ENCODE peak calls at places on chromosomes 7 and 10, in five cellular contexts. Q is GM23248, F is left ventricle myocardium inferior, U is testis, T is cardiac fibroblast. X is an unnamed sample.

GRCh38 chr10:121753726-121754476 is 155.7 kb upstream of the FGFR2 start:
- DNase-seq in T (peak; percentile 93), U (no peak), F (no peak), Q (peak; percentile 92), X (peak; percentile 98)

GRCh38 chr7:22419488-22419887 is 62.5 kb upstream of the RAPGEF5 start:
- DNase-seq in F (no peak), Q (no peak), U (no peak), T (no peak), X (no peak)

GRCh38 chr10:57983226-57983870 is 284.3 kb downstream of the IPMK start:
- DNase-seq in T (peak; percentile 18), F (no peak), U (no peak), Q (peak; percentile 20), X (peak; percentile 59)

GRCh38 chr7:151244156-151244870 is 4.2 kb downstream of the SMARCD3 start:
- DNase-seq in T (peak; percentile 68), U (peak; percentile 68), F (no peak), Q (peak; percentile 68), X (peak; percentile 33)

GRCh38 chr10:1538531-1539061 is 198.7 kb downstream of the ADARB2 start:
- DNase-seq in F (no peak), U (no peak), T (no peak), Q (no peak), X (no peak)

GRCh38 chr7:28272461-28272877 is 91.9 kb upstream of the JAZF1 start:
- DNase-seq in T (peak; percentile 72), F (peak; percentile 20), U (peak; percentile 78), Q (peak; percentile 76), X (peak; percentile 29)

GRCh38 chr10:35172574-35172973 is 45.9 kb downstream of the CREM start:
- DNase-seq in U (no peak), Q (peak; percentile 34), T (peak; percentile 57), F (peak; percentile 36), X (no peak)

GRCh38 chr10:132356621-132357195 is 24.7 kb downstream of the LRRC27 start:
- DNase-seq in T (no peak), U (no peak), F (no peak), Q (no peak), X (no peak)

GRCh38 chr10:43754569-43755260 is 106.0 kb upstream of the ZNF32 start:
- DNase-seq in Q (no peak), F (no peak), T (no peak), U (no peak), X (no peak)

GRCh38 chr10:22853906-22854447 is 73.9 kb upstream of the ARMC3 start:
- DNase-seq in F (no peak), T (peak; percentile 32), U (no peak), Q (no peak), X (no peak)

GRCh38 chr7:65968256-65969185 is 13.5 kb downstream of the GUSB start:
- DNase-seq in U (no peak), F (no peak), Q (no peak), T (no peak), X (no peak)

GRCh38 chr7:117724898-117725297 is 148.3 kb downstream of the CTTNBP2 start:
- DNase-seq in T (no peak), U (no peak), F (no peak), Q (no peak), X (no peak)

GRCh38 chr7:3464900-3465622 is 164.0 kb downstream of the SDK1 start:
- DNase-seq in U (no peak), T (no peak), Q (no peak), F (no peak), X (no peak)

GRCh38 chr7:45177801-45178200 is 20.2 kb downstream of the RAMP3 start:
- DNase-seq in F (no peak), T (no peak), Q (no peak), U (no peak), X (no peak)

GRCh38 chr7:128915841-128916642 is 5.5 kb upstream of the KCP start:
- DNase-seq in F (no peak), U (no peak), T (no peak), Q (no peak), X (no peak)

GRCh38 chr7:104275900-104276299 is 52.5 kb upstream of the LHFPL3 start:
- DNase-seq in T (peak; percentile 41), U (no peak), Q (peak; percentile 32), F (no peak), X (peak; percentile 60)

GRCh38 chr10:98956576-98957260 is 278.9 kb downstream of the HPSE2 start:
- DNase-seq in Q (peak; percentile 23), F (no peak), T (peak; percentile 6), U (no peak), X (peak; percentile 21)

GRCh38 chr7:103887853-103888602 is 101.4 kb downstream of the RELN start:
- DNase-seq in Q (no peak), T (peak; percentile 24), U (no peak), F (no peak), X (no peak)

GRCh38 chr7:148738737-148739535 is 40.2 kb downstream of the CUL1 start:
- DNase-seq in F (no peak), U (no peak), T (no peak), Q (peak; percentile 37), X (no peak)

GRCh38 chr10:76675951-76676587 is 961.5 kb downstream of the KCNMA1 start:
- DNase-seq in F (peak; percentile 55), T (peak; percentile 7), U (peak; percentile 19), Q (peak; percentile 70), X (no peak)

GRCh38 chr7:33666526-33666925 is 238.8 kb upstream of the BMPER start:
- DNase-seq in F (no peak), Q (peak; percentile 27), U (no peak), T (peak; percentile 20), X (peak; percentile 81)

GRCh38 chr10:77524300-77524711 is 113.3 kb downstream of the KCNMA1 start:
- DNase-seq in F (no peak), Q (peak; percentile 87), U (no peak), T (peak; percentile 85), X (no peak)

GRCh38 chr10:132746801-132747625 is 38.9 kb downstream of the NKX6-2 start:
- DNase-seq in Q (no peak), U (no peak), F (no peak), T (no peak), X (no peak)

GRCh38 chr7:101911800-101912705 is 94.6 kb downstream of the CUX1 start:
- DNase-seq in Q (no peak), U (peak; percentile 33), F (peak; percentile 53), T (peak; percentile 86), X (no peak)

GRCh38 chr7:112149734-112150133 is 56.5 kb downstream of the DOCK4 start:
- DNase-seq in F (no peak), T (no peak), U (no peak), Q (no peak), X (no peak)

GRCh38 chr10:44995914-44996633 is 4.6 kb upstream of the ZNF22 start:
- DNase-seq in F (peak; percentile 72), U (peak; percentile 81), Q (peak; percentile 55), T (peak; percentile 74), X (no peak)

GRCh38 chr7:156668130-156668741 is 27.7 kb downstream of the RNF32 start:
- DNase-seq in F (no peak), T (peak; percentile 25), Q (peak; percentile 10), U (no peak), X (peak; percentile 73)

GRCh38 chr7:94509264-94509878 is at the start of gene CASD1:
- DNase-seq in U (peak; percentile 79), Q (peak; percentile 44), T (peak; percentile 16), F (peak; percentile 63), X (no peak)

GRCh38 chr10:133124357-133125211 is 35.4 kb upstream of the KNDC1 start:
- DNase-seq in T (peak; percentile 28), F (peak; percentile 35), Q (no peak), U (no peak), X (no peak)

GRCh38 chr10:119762805-119763798 is 37.3 kb downstream of the INPP5F start:
- DNase-seq in Q (peak; percentile 42), U (no peak), F (no peak), T (no peak), X (no peak)

GRCh38 chr7:22001345-22002004 is 55.8 kb upstream of the CDCA7L start:
- DNase-seq in T (peak; percentile 90), F (no peak), U (no peak), Q (peak; percentile 92), X (peak; percentile 92)

GRCh38 chr10:102904337-102904736 is 13.8 kb upstream of the CNNM2 start:
- DNase-seq in F (no peak), U (no peak), T (no peak), Q (no peak), X (no peak)

GRCh38 chr7:39271386-39271785 is 293.7 kb downstream of the POU6F2 start:
- DNase-seq in U (peak; percentile 66), Q (peak; percentile 29), F (peak; percentile 33), T (no peak), X (no peak)

GRCh38 chr7:56175784-56176183 is 59.6 kb upstream of the NUPR2 start:
- DNase-seq in F (no peak), T (peak; percentile 2), U (no peak), Q (peak; percentile 26), X (peak; percentile 3)
- H3K4me3 ChIP-seq in F (peak overlapping the region; percentile 65), T (no peak overlapping the region), U (peak overlapping the region; percentile 47), Q (peak overlapping the region; percentile 11), X (peak overlapping the region; percentile 22)

DNA sequence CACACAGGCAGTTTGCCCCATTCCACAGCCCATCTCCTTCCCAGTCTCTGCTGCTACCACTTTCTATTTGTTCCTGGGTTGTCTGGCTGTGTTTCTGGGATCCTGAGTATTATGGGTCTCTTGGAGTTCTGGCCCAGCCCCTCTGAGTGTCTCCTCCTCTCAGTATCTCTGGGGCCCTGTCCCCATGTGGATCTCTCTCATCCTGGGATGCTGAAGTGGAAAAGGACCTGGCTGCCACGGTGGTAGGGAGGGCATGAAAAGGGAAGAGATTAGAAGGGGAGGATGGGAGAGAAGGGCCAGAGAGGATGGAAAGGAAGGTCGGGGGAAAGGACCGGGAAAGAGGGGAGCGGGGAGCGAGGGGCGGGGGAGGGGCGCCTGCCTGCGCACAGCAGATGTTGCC is 54.5 kb upstream of the LBX1 start:
- DNase-seq in Q (no peak), T (no peak), U (no peak), F (no peak), X (no peak)
- H3K4me3 ChIP-seq in Q (no peak overlapping the region), T (no peak overlapping the region), U (peak overlapping the region; percentile 15), F (peak overlapping the region; percentile 51), X (no peak overlapping the region)

GRCh38 chr7:88322151-88322550 is 15.5 kb upstream of the STEAP4 start:
- DNase-seq in Q (no peak), U (no peak), F (no peak), T (no peak), X (peak; percentile 34)
- H3K4me3 ChIP-seq in Q (no peak overlapping the region), U (no peak overlapping the region), F (no peak overlapping the region), T (no peak overlapping the region), X (no peak overlapping the region)

GRCh38 chr10:8326702-8327423 is 272.4 kb downstream of the GATA3 start:
- DNase-seq in F (no peak), T (no peak), Q (no peak), U (no peak), X (no peak)
- H3K4me3 ChIP-seq in F (no peak overlapping the region), T (no peak overlapping the region), Q (no peak overlapping the region), U (no peak overlapping the region), X (no peak overlapping the region)

GRCh38 chr7:1105189-1105588 is 17.3 kb downstream of the GPER1 start:
- DNase-seq in F (no peak), T (no peak), U (no peak), Q (no peak), X (no peak)

GRCh38 chr7:1103009-1103788 is 15.3 kb downstream of the GPER1 start:
- DNase-seq in F (no peak), T (no peak), U (no peak), Q (no peak), X (no peak)

GRCh38 chr7:1104514-1105179 is 16.7 kb downstream of the GPER1 start:
- DNase-seq in T (peak; percentile 4), Q (no peak), F (no peak), U (no peak), X (no peak)

GRCh38 chr7:1101580-1102431 is 13.9 kb downstream of the GPER1 start:
- DNase-seq in T (no peak), Q (no peak), U (no peak), F (no peak), X (no peak)

GRCh38 chr7:1103789-1104513 is 16.0 kb downstream of the GPER1 start:
- DNase-seq in T (no peak), U (no peak), F (no peak), Q (no peak), X (no peak)
- H3K4me3 ChIP-seq in T (no peak overlapping the region), U (no peak overlapping the region), F (no peak overlapping the region), Q (no peak overlapping the region), X (no peak overlapping the region)